ENCODE peak calls at places on chromosome 5, in ten cellular contexts. T is GM20000; A is tibial artery; D is CD4-positive, alpha-beta T cell; N is nephron progenitor cell; H is coronary artery; L is adrenal gland; C is choroid plexus epithelial cell; G is dorsolateral prefrontal cortex; P is astrocyte. E is an unnamed sample.

GRCh38 chr5:178121450-178122276 is 8.3 kb downstream of the N4BP3 start:
- DNase-seq in L (no peak), C (no peak), T (no peak), P (no peak), H (no peak), G (no peak), D (no peak), A (no peak), N (no peak), E (no peak)

GRCh38 chr5:177427211-177427822 is 841 bp downstream of the GRK6 start:
- DNase-seq in C (peak), G (no peak), L (no peak), A (no peak), P (no peak), H (peak), D (no peak), T (peak), N (no peak), E (no peak)

GRCh38 chr5:5181650-5182324 is 41.7 kb downstream of the ADAMTS16 start:
- DNase-seq in G (no peak), T (no peak), N (no peak), A (no peak), H (no peak), L (no peak), D (no peak), P (no peak), C (no peak), E (no peak)

GRCh38 chr5:61817472-61818326 is 485.6 kb downstream of the ZSWIM6 start:
- DNase-seq in H (no peak), D (no peak), L (peak), T (no peak), A (peak), G (peak), C (peak), P (peak), N (peak), E (peak)

GRCh38 chr5:140295414-140295813 is 7.5 kb downstream of the PFDN1 start:
- DNase-seq in A (peak), P (peak), H (no peak), T (no peak), L (peak), G (no peak), C (peak), D (no peak), N (no peak), E (no peak)

GRCh38 chr5:36441215-36441614 is 139.5 kb upstream of the RANBP3L start:
- DNase-seq in H (no peak), T (no peak), L (no peak), P (no peak), G (no peak), C (no peak), D (no peak), A (no peak), N (no peak), E (no peak)

GRCh38 chr5:149860801-149861322 is 83.7 kb downstream of the PDE6A start:
- DNase-seq in P (peak), T (peak), C (peak), H (no peak), L (no peak), N (no peak), G (no peak), D (no peak), A (no peak), E (no peak)

GRCh38 chr5:152349683-152350526 is 55.2 kb downstream of the NMUR2 start:
- DNase-seq in C (peak), H (no peak), D (peak), L (peak), T (peak), A (no peak), G (peak), N (peak), P (peak), E (peak)

GRCh38 chr5:154467655-154468354 is 10.2 kb downstream of the HAND1 start:
- DNase-seq in D (peak), G (peak), P (no peak), L (peak), C (peak), A (peak), H (no peak), T (peak), N (peak), E (peak)

GRCh38 chr5:129803403-129803802 is 55.5 kb downstream of the MINAR2 start:
- DNase-seq in H (no peak), T (no peak), C (no peak), P (no peak), D (no peak), N (no peak), A (no peak), L (no peak), G (no peak), E (no peak)

GRCh38 chr5:170216262-170216864 is 16.4 kb upstream of the C5orf58 start:
- DNase-seq in C (peak), P (peak), N (peak), L (peak), T (peak), D (no peak), G (no peak), H (no peak), A (no peak), E (peak)

GRCh38 chr5:72079288-72079687 is 28.0 kb upstream of the MAP1B start:
- DNase-seq in C (peak), D (no peak), A (no peak), P (no peak), H (no peak), N (peak), G (no peak), T (peak), L (peak), E (peak)

GRCh38 chr5:1745806-1746370 is 53.7 kb downstream of the MRPL36 start:
- DNase-seq in H (peak), G (peak), A (peak), C (no peak), D (no peak), P (no peak), L (no peak), T (no peak), N (no peak), E (no peak)

GRCh38 chr5:149837680-149838269 is 106.8 kb downstream of the PDE6A start:
- DNase-seq in H (no peak), L (peak), A (no peak), N (peak), G (peak), T (no peak), C (peak), D (no peak), P (peak), E (peak)

GRCh38 chr5:79702606-79703380 is 13.2 kb downstream of the CMYA5 start:
- DNase-seq in T (peak), C (peak), L (no peak), G (no peak), D (peak), N (peak), A (no peak), P (no peak), H (no peak), E (peak)

GRCh38 chr5:38642194-38642987 is 85.9 kb upstream of the LIFR start:
- DNase-seq in P (no peak), T (no peak), N (no peak), A (no peak), D (no peak), L (no peak), H (no peak), G (no peak), C (no peak), E (no peak)

GRCh38 chr5:67211926-67212325 is 15.3 kb upstream of the CD180 start:
- DNase-seq in L (no peak), C (peak), H (no peak), D (no peak), A (no peak), G (no peak), N (no peak), P (peak), T (no peak), E (no peak)

GRCh38 chr5:2848634-2849033 is 97.2 kb upstream of the IRX2 start:
- DNase-seq in D (no peak), A (no peak), G (no peak), L (no peak), N (no peak), H (no peak), T (no peak), C (no peak), P (no peak), E (no peak)

GRCh38 chr5:6556089-6556801 is 76.6 kb downstream of the NSUN2 start:
- DNase-seq in C (no peak), G (no peak), T (no peak), D (no peak), A (no peak), H (no peak), N (no peak), P (peak), L (no peak), E (no peak)

GRCh38 chr5:5209101-5209500 is 69.0 kb downstream of the ADAMTS16 start:
- DNase-seq in G (no peak), C (peak), D (no peak), H (no peak), L (no peak), P (peak), N (no peak), A (no peak), T (no peak), E (no peak)

DNA sequence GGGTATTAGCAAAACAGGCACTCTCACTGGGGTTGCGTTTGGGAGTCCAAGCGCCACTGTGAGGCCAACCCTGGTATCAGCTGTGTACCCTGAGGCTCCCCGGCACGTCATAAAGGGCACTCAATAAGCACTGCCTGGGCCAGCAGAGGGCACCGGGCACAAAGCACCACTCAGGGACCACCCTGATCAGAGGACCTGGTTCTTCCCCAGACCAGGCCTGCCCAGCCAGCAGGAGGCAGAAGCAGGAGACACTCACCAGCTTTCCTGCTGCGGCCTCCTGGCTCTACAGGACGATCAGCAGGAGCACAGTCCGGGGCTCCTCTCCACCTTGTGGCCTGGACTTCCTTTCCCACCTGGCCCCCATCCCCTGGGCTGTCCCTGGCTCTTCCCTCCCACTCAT is 12.6 kb downstream of the MGAT1 start:
- DNase-seq in C (no peak), P (no peak), L (no peak), N (no peak), H (no peak), T (no peak), G (no peak), D (peak), A (no peak), E (peak)
- TF ChIP-seq CTCF in C (peak), P (no peak), L (no peak), N (no peak), H (no peak), T (peak), G (no peak), D (no peak), A (no peak), E (no peak)

GRCh38 chr5:180831139-180832080 is 28.8 kb upstream of the MGAT1 start:
- DNase-seq in G (peak), N (peak), L (peak), T (peak), D (peak), C (peak), H (peak), A (peak), P (peak), E (peak)
- TF ChIP-seq CTCF in G (peak), N (no peak), L (no peak), T (no peak), D (no peak), C (no peak), H (no peak), A (peak), P (no peak), E (no peak)

GRCh38 chr5:135883441-135883840 is 12.2 kb downstream of the IL9 start:
- DNase-seq in H (no peak), P (no peak), L (no peak), D (no peak), T (peak), G (no peak), A (no peak), C (no peak), N (no peak), E (peak)
- TF ChIP-seq CTCF in H (no peak), P (no peak), L (no peak), D (no peak), T (peak), G (no peak), A (no peak), C (peak), N (no peak), E (no peak)

GRCh38 chr5:21663082-21663481 is 1190.1 kb downstream of the CDH12 start:
- DNase-seq in D (no peak), G (no peak), A (no peak), T (no peak), P (no peak), H (no peak), C (no peak), N (no peak), L (no peak), E (no peak)
- TF ChIP-seq CTCF in D (no peak), G (no peak), A (no peak), T (no peak), P (no peak), H (no peak), C (no peak), N (no peak), L (no peak), E (no peak)

E was measured in endothelial cell.